ENCODE peak calls at places on chromosomes 16 and 17, in six cellular contexts. One of them, this sample, is unnamed.

GRCh38 chr16:1812732-1813163 is 13.9 kb downstream of the HAGH start:
- DNase-seq in neural crest cell: peak; percentile 32
- DNase-seq in CD4-positive, alpha-beta T cell: peak; percentile 27
- DNase-seq in body of pancreas: peak; percentile 78
- DNase-seq in glutamatergic neuron: peak; percentile 63
- DNase-seq in colonic mucosa: peak; percentile 76
- DNase-seq in this sample: peak; percentile 59

GRCh38 chr16:27767971-27768591 is 218.1 kb downstream of the KATNIP start:
- DNase-seq in neural crest cell: no peak
- DNase-seq in CD4-positive, alpha-beta T cell: no peak
- DNase-seq in body of pancreas: no peak
- DNase-seq in glutamatergic neuron: no peak
- DNase-seq in colonic mucosa: no peak
- DNase-seq in this sample: no peak

GRCh38 chr17:49935526-49936210 is 33.3 kb upstream of the DLX4 start:
- DNase-seq in neural crest cell: no peak
- DNase-seq in CD4-positive, alpha-beta T cell: no peak
- DNase-seq in body of pancreas: no peak
- DNase-seq in glutamatergic neuron: peak; percentile 34
- DNase-seq in colonic mucosa: no peak
- DNase-seq in this sample: no peak

GRCh38 chr16:75506567-75506966 is 11.3 kb upstream of the CHST6 start:
- DNase-seq in neural crest cell: no peak
- DNase-seq in CD4-positive, alpha-beta T cell: no peak
- DNase-seq in body of pancreas: no peak
- DNase-seq in glutamatergic neuron: no peak
- DNase-seq in colonic mucosa: peak; percentile 42
- DNase-seq in this sample: no peak

GRCh38 chr16:27566417-27566816 is 16.5 kb downstream of the KATNIP start:
- DNase-seq in neural crest cell: no peak
- DNase-seq in CD4-positive, alpha-beta T cell: no peak
- DNase-seq in body of pancreas: no peak
- DNase-seq in glutamatergic neuron: no peak
- DNase-seq in colonic mucosa: peak; percentile 60
- DNase-seq in this sample: no peak

GRCh38 chr16:69187387-69187890 is 475 bp downstream of the SNTB2 start:
- DNase-seq in neural crest cell: peak; percentile 38
- DNase-seq in CD4-positive, alpha-beta T cell: no peak
- DNase-seq in body of pancreas: peak; percentile 61
- DNase-seq in glutamatergic neuron: peak; percentile 60
- DNase-seq in colonic mucosa: peak; percentile 56
- DNase-seq in this sample: peak; percentile 59

GRCh38 chr16:28140788-28141618 is 70.8 kb downstream of the XPO6 start:
- DNase-seq in neural crest cell: no peak
- DNase-seq in CD4-positive, alpha-beta T cell: peak; percentile 50
- DNase-seq in body of pancreas: no peak
- DNase-seq in glutamatergic neuron: no peak
- DNase-seq in colonic mucosa: no peak
- DNase-seq in this sample: no peak

GRCh38 chr17:49952209-49952911 is 16.6 kb upstream of the DLX4 start:
- DNase-seq in neural crest cell: peak; percentile 83
- DNase-seq in CD4-positive, alpha-beta T cell: peak; percentile 82
- DNase-seq in body of pancreas: peak; percentile 85
- DNase-seq in glutamatergic neuron: peak; percentile 93
- DNase-seq in colonic mucosa: peak; percentile 85
- DNase-seq in this sample: peak; percentile 85

GRCh38 chr17:76369804-76370203 is 14.6 kb upstream of the SPHK1 start:
- DNase-seq in neural crest cell: no peak
- DNase-seq in CD4-positive, alpha-beta T cell: no peak
- DNase-seq in body of pancreas: no peak
- DNase-seq in glutamatergic neuron: peak; percentile 77
- DNase-seq in colonic mucosa: no peak
- DNase-seq in this sample: no peak

GRCh38 chr16:62755938-62756337 is 719.7 kb upstream of the CDH8 start:
- DNase-seq in neural crest cell: no peak
- DNase-seq in CD4-positive, alpha-beta T cell: no peak
- DNase-seq in body of pancreas: no peak
- DNase-seq in glutamatergic neuron: no peak
- DNase-seq in colonic mucosa: no peak
- DNase-seq in this sample: no peak

GRCh38 chr17:77772899-77773358 is 185.6 kb upstream of the TNRC6C start:
- DNase-seq in neural crest cell: no peak
- DNase-seq in CD4-positive, alpha-beta T cell: no peak
- DNase-seq in body of pancreas: no peak
- DNase-seq in glutamatergic neuron: no peak
- DNase-seq in colonic mucosa: no peak
- DNase-seq in this sample: no peak

GRCh38 chr17:9228408-9229159 is 207.3 kb downstream of the NTN1 start:
- DNase-seq in neural crest cell: no peak
- DNase-seq in CD4-positive, alpha-beta T cell: no peak
- DNase-seq in body of pancreas: no peak
- DNase-seq in glutamatergic neuron: no peak
- DNase-seq in colonic mucosa: no peak
- DNase-seq in this sample: no peak

GRCh38 chr16:7085776-7086175 is 246.9 kb upstream of the RBFOX1 start:
- DNase-seq in neural crest cell: no peak
- DNase-seq in CD4-positive, alpha-beta T cell: no peak
- DNase-seq in body of pancreas: no peak
- DNase-seq in glutamatergic neuron: no peak
- DNase-seq in colonic mucosa: no peak
- DNase-seq in this sample: no peak

GRCh38 chr16:7083086-7083485 is 249.6 kb upstream of the RBFOX1 start:
- DNase-seq in neural crest cell: no peak
- DNase-seq in CD4-positive, alpha-beta T cell: no peak
- DNase-seq in body of pancreas: no peak
- DNase-seq in glutamatergic neuron: no peak
- DNase-seq in colonic mucosa: no peak
- DNase-seq in this sample: no peak

GRCh38 chr16:7090628-7091115 is 242.0 kb upstream of the RBFOX1 start:
- DNase-seq in neural crest cell: no peak
- DNase-seq in CD4-positive, alpha-beta T cell: no peak
- DNase-seq in body of pancreas: no peak
- DNase-seq in glutamatergic neuron: no peak
- DNase-seq in colonic mucosa: no peak
- DNase-seq in this sample: no peak

DNA sequence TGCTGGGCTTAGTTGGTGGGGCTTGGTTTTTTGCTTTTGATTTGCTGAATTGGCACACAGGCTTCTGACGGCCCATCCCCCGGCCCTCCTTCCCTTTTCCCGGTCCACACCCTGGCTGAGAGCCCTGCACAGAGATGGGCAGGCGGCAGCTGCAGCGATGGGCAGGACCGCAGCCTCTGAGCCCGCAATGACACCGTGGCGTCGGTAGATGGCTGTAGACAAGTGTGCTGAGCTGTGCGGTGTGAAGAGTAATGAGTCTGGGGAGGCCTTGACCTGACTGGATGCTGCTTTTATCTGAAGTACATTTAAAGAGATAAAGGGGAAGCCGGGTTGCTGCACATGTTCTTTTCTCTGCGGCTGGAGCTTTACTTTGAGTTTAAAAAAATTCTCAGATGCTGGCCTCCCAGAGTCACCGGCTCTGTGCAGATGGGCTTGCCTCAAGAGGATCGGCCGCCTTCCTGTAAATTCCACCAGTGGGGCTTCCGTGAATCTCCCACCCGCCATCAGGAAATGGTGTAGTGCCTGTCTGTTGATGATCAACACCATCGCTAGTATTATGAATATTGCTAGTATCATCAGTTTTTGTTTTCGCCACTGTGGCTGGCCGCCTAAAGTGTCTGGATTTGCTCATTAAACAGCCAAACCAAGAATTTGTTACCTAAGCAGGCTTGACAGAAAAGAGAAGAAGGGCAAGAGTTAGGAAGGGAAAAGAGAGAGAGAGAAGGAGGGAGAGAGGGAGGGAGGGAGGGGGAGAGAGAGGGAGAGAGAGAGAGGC is 245.6 kb upstream of the RBFOX1 start:
- DNase-seq in neural crest cell: peak; percentile 64
- DNase-seq in CD4-positive, alpha-beta T cell: no peak
- DNase-seq in body of pancreas: no peak
- DNase-seq in glutamatergic neuron: peak; percentile 72
- DNase-seq in colonic mucosa: peak; percentile 18
- DNase-seq in this sample: peak; percentile 14
- TF ChIP-seq CTCF in neural crest cell: peak; percentile 65
- TF ChIP-seq CTCF in CD4-positive, alpha-beta T cell: no peak
- TF ChIP-seq CTCF in body of pancreas: no peak
- TF ChIP-seq CTCF in glutamatergic neuron: no peak
- TF ChIP-seq CTCF in colonic mucosa: no peak
- TF ChIP-seq CTCF in this sample: no peak

DNA sequence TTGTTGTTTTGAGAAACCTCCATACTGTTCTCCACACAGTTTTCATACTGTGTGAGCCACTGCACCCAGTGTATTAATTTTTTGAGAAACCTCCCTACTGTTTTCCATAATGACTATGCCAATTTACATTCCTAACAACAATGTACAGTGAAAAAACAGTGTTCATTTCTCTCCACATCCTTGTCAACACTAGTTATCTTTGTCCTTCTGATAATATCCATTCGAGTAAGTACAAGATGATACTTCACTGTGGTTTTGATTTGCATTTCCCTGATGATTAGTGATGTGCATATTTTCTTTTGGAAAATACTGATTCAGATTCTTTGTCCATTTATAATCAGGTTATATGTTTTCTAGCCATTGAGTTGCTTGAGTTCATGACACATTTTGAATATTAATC is 462.0 kb downstream of the CDH11 start:
- DNase-seq in neural crest cell: no peak
- DNase-seq in CD4-positive, alpha-beta T cell: no peak
- DNase-seq in body of pancreas: no peak
- DNase-seq in glutamatergic neuron: no peak
- DNase-seq in colonic mucosa: no peak
- DNase-seq in this sample: no peak
- TF ChIP-seq CTCF in neural crest cell: no peak
- TF ChIP-seq CTCF in CD4-positive, alpha-beta T cell: no peak
- TF ChIP-seq CTCF in body of pancreas: no peak
- TF ChIP-seq CTCF in glutamatergic neuron: no peak
- TF ChIP-seq CTCF in colonic mucosa: no peak
- TF ChIP-seq CTCF in this sample: no peak

DNA sequence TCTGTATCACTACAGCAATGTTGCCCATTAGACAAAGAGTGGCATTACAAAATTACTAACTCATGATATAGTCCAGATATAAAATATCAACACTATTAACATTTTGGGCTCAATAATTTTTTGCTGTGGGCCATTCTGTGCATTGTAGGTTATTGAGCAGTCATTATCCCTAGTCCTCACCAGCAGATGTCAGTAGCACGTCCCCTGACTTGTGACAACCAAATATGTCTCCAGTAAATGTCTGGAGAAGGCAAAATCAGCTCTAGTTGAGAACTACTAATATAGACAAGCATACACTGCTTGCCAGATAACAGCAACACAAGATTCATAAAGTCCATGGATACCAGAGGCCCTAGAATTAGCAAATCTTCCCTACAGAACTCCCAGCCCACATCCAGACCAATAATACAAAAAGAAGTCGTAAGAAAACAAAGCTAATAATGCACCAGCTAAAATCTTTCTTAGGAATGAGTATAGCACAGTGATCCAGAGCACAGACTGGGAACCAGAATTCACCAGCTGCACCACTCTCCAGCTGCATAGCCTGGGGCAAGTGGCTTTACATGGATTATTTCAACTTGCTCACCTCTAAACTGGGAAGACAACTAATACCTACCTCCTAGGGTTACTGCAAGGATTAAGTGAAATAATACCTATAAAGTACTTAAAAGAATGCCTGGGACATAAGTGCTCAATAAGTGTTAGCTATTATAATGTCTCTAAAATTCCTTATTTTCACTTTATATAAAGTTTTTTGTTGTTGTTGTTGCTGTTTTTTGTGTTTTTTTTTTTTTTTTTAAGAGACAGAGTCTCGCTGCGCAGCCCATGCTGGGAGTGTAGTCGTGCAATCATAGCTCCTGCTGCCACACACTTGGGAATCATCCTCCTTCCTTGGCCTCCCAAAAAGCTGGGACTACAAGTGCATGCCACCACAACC is 23.7 kb downstream of the HELZ start:
- DNase-seq in neural crest cell: no peak
- DNase-seq in CD4-positive, alpha-beta T cell: no peak
- DNase-seq in body of pancreas: peak; percentile 22
- DNase-seq in glutamatergic neuron: peak; percentile 30
- DNase-seq in colonic mucosa: no peak
- DNase-seq in this sample: peak; percentile 47
- TF ChIP-seq CTCF in neural crest cell: peak; percentile 68
- TF ChIP-seq CTCF in CD4-positive, alpha-beta T cell: peak; percentile 63
- TF ChIP-seq CTCF in body of pancreas: peak; percentile 58
- TF ChIP-seq CTCF in glutamatergic neuron: no peak
- TF ChIP-seq CTCF in colonic mucosa: peak; percentile 28
- TF ChIP-seq CTCF in this sample: no peak

DNA sequence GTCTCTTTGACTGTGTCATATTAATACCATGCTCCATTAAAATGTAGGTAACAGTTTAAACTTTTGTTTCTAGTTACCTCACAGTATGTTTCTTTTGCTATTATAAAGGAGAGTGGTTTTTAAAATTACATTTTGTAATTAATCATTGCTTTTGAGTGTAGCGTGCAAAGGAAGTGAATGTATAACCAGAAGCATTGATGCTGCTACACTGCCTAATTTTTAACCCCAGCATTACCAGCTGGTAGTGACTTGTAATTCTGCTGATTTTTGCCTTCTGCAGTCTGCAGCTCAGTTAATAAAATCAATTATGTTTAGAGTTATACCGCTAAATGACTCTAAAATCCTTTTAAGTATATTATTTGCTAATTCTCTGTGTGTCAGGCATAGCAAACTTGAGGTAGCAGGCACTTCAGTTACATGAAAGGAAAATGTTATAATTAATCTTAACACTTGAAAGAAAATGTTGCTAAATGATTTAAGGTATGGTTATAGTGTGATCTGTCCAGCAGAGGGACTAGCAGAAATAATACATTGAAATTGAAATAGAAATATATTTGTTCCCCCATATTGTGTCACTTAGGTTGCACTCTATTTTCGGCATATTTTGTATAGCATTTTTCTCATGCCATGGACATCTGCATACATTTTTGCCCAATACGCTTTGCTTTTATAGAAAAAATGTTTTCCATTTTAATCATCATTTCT is 388.5 kb downstream of the CNTNAP4 start:
- DNase-seq in neural crest cell: no peak
- DNase-seq in CD4-positive, alpha-beta T cell: no peak
- DNase-seq in body of pancreas: no peak
- DNase-seq in glutamatergic neuron: no peak
- DNase-seq in colonic mucosa: no peak
- DNase-seq in this sample: no peak
- TF ChIP-seq CTCF in neural crest cell: peak; percentile 41
- TF ChIP-seq CTCF in CD4-positive, alpha-beta T cell: no peak
- TF ChIP-seq CTCF in body of pancreas: no peak
- TF ChIP-seq CTCF in glutamatergic neuron: peak; percentile 46
- TF ChIP-seq CTCF in colonic mucosa: no peak
- TF ChIP-seq CTCF in this sample: no peak

GRCh38 chr16:89107209-89107582 is 13.5 kb downstream of the ACSF3 start:
- DNase-seq in neural crest cell: no peak
- DNase-seq in CD4-positive, alpha-beta T cell: no peak
- DNase-seq in body of pancreas: no peak
- DNase-seq in glutamatergic neuron: no peak
- DNase-seq in colonic mucosa: no peak
- DNase-seq in this sample: no peak
- TF ChIP-seq CTCF in neural crest cell: no peak
- TF ChIP-seq CTCF in CD4-positive, alpha-beta T cell: no peak
- TF ChIP-seq CTCF in body of pancreas: no peak
- TF ChIP-seq CTCF in glutamatergic neuron: no peak
- TF ChIP-seq CTCF in colonic mucosa: no peak
- TF ChIP-seq CTCF in this sample: no peak